ENCODE peak calls at places on chromosomes 13 and 19, in six cellular contexts. V, G, X, R, H and Y are unnamed samples.

GRCh38 chr13:30224732-30225131 is 82.6 kb downstream of the KATNAL1 start:
- DNase-seq in V (no peak), G (no peak), X (no peak), R (peak), H (no peak), Y (peak)

GRCh38 chr13:49304763-49305695 is 57.3 kb downstream of the CDADC1 start:
- DNase-seq in V (no peak), G (no peak), X (no peak), R (no peak), H (no peak), Y (no peak)

GRCh38 chr13:42707596-42707995 is 73.8 kb upstream of the FAM216B start:
- DNase-seq in V (no peak), G (peak), X (no peak), R (peak), H (no peak), Y (peak)

GRCh38 chr13:22964245-22964966 is 216.4 kb upstream of the SGCG start:
- DNase-seq in V (no peak), G (no peak), X (no peak), R (no peak), H (no peak), Y (no peak)

GRCh38 chr13:71378992-71379905 is 487.8 kb downstream of the DACH1 start:
- DNase-seq in V (no peak), G (peak), X (no peak), R (peak), H (no peak), Y (peak)

GRCh38 chr19:37986048-37986750 is 79.2 kb downstream of the SIPA1L3 start:
- DNase-seq in V (no peak), G (no peak), X (no peak), R (no peak), H (no peak), Y (no peak)

GRCh38 chr19:51366999-51367564 is 894 bp upstream of the ETFB start:
- DNase-seq in V (no peak), G (no peak), X (peak), R (no peak), H (peak), Y (no peak)

GRCh38 chr13:38348890-38349289 is 761 bp upstream of the UFM1 start:
- DNase-seq in V (no peak), G (peak), X (no peak), R (peak), H (no peak), Y (peak)

GRCh38 chr19:12779162-12779993 is 4.0 kb upstream of the HOOK2 start:
- DNase-seq in V (peak), G (peak), X (no peak), R (peak), H (peak), Y (peak)

GRCh38 chr13:48492123-48493075 is 40.5 kb downstream of the RCBTB2 start:
- DNase-seq in V (peak), G (no peak), X (peak), R (no peak), H (no peak), Y (peak)

GRCh38 chr19:4930664-4931063 is 21.4 kb downstream of the UHRF1 start:
- DNase-seq in V (no peak), G (peak), X (no peak), R (peak), H (no peak), Y (peak)

GRCh38 chr19:37991841-37992248 is 84.8 kb downstream of the SIPA1L3 start:
- DNase-seq in V (no peak), G (no peak), X (no peak), R (peak), H (no peak), Y (no peak)

GRCh38 chr13:102847272-102848234 is 1.7 kb downstream of the ERCC5 start:
- DNase-seq in V (no peak), G (peak), X (no peak), R (peak), H (no peak), Y (peak)

GRCh38 chr13:84873951-84874350 is 925.3 kb downstream of the SLITRK6 start:
- DNase-seq in V (no peak), G (no peak), X (no peak), R (no peak), H (no peak), Y (no peak)

GRCh38 chr19:9075064-9075964 is 11.5 kb upstream of the OR1M1 start:
- DNase-seq in V (no peak), G (peak), X (peak), R (peak), H (peak), Y (peak)

GRCh38 chr19:38440592-38440991 is 7.1 kb downstream of the RYR1 start:
- DNase-seq in V (no peak), G (no peak), X (no peak), R (no peak), H (no peak), Y (no peak)

DNA sequence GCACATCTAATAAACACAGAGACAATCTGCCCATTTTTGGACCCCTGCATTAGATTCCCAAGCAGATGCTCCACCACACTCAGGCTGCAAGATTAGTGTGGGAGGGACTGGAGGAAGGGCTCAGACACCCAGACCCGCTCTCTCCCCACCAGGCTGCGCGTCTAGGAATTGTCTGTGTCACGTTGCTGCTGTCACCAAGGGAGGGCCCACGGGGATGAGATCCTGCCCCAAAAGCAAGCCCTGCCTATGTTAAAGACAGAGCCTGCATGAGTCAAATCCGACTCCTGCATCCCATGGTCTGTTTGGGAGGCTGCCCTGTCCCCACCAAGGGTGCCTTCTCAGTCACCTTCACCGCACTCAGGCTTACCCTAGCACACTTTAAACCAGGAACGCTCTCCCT is 114.4 kb upstream of the ZNF507 start:
- DNase-seq in V (no peak), G (no peak), X (no peak), R (no peak), H (no peak), Y (no peak)
- H3K4me3 ChIP-seq in V (no peak), G (no peak), X (no peak), R (no peak), H (no peak), Y (no peak)

DNA sequence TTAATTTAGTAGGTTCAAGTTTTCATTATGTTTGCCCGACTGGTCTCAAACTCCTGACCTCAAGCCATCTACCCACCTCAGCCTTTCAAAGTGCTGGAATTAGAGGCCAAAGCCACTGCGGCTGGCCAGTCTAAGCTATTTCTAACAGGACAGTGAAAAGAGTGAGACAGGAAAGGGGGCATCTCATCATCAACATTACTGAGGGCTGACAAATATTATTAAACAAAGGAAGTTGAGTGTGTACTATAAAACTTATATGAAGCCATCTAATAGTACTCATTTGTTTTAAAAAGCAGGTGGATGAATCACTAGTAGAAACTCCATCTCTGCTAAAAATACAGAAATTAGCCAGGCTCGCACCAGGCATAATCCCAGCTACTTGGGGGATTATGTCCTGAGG is 24.3 kb downstream of the ZNF611 start:
- DNase-seq in V (no peak), G (no peak), X (no peak), R (no peak), H (no peak), Y (no peak)
- TF ChIP-seq CTCF in V (no peak), G (no peak), X (no peak), R (no peak), H (no peak), Y (no peak)

DNA sequence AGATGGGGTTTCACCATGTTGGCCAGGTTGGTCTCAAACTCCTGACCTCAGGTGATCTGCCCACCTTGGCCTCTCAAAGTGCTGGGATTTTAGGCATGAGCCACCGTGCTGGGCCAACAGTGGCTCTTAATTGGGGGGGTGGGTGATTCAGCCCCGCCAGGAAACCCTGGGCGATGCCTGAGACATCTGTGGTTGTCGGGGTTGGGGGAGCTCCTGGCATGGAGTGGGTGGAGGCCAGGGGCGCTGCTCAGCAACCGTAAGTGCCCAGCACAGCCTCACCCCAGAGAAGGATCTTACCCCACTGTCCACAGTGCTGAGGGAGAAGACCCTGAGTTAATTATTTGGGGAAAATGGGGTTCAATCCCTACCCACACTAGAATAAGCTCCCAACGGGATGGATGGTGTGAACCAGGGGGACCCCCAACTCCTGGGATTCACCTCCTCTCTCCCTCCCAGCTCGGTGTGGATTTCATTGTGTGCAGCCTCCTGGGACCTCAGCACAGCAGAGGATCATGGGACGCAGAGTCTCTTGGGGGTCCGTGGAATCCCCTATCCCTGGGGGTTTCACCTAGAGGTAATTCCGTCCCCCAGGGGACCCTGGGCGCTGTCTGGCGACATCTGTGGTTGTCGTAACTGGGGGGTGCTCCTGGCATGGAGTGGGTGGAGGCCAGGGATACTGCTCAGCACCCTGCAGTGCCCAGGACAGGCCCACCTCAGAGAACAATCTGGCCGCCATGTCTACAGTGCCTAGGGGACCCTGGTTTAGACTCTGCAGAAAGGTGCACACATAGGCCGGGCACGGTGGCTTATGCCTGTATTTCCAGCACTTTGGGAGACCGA is 68.9 kb downstream of the GADD45B start:
- DNase-seq in V (no peak), G (no peak), X (no peak), R (peak), H (peak), Y (no peak)
- H3K4me3 ChIP-seq in V (no peak), G (no peak), X (no peak), R (no peak), H (no peak), Y (no peak)

GRCh38 chr19:8005534-8006256 is at the start of gene ELAVL1:
- DNase-seq in V (peak), G (peak), X (peak), R (peak), H (peak), Y (peak)
- TF ChIP-seq CTCF in V (no peak), G (no peak), X (no peak), R (no peak), H (no peak), Y (no peak)

GRCh38 chr13:113783966-113784644 is 25.1 kb downstream of the TMEM255B start:
- DNase-seq in V (no peak), G (no peak), X (no peak), R (no peak), H (no peak), Y (no peak)
- H3K4me3 ChIP-seq in V (no peak), G (no peak), X (no peak), R (no peak), H (no peak), Y (no peak)

GRCh38 chr19:29119582-29119981 is 93.4 kb downstream of the UQCRFS1 start:
- DNase-seq in V (no peak), G (no peak), X (no peak), R (no peak), H (no peak), Y (no peak)
- TF ChIP-seq CTCF in V (peak), G (no peak), X (no peak), R (no peak), H (no peak), Y (no peak)

GRCh38 chr19:17471410-17472125 is 1.2 kb downstream of the SLC27A1 start:
- DNase-seq in V (no peak), G (no peak), X (no peak), R (no peak), H (no peak), Y (no peak)
- H3K4me3 ChIP-seq in V (peak), G (peak), X (peak), R (peak), H (peak), Y (peak)